ENCODE peak calls at places on chromosomes 3 and 15, in six cellular contexts. One of them, this sample, is unnamed. For H3K4me1, the result is how much of the 10 kb centered on the place peaks cover.

GRCh38 chr3:88595025-88595424 is 445.3 kb downstream of the C3orf38 start:
- DNase-seq in GM12878: no peak
- DNase-seq in A549: no peak
- DNase-seq in breast epithelium: no peak
- DNase-seq in body of pancreas: no peak
- DNase-seq in vagina: no peak
- DNase-seq in this sample: no peak

GRCh38 chr15:45641374-45641778 is 6.5 kb downstream of the SQOR start:
- DNase-seq in GM12878: no peak
- DNase-seq in A549: peak
- DNase-seq in breast epithelium: no peak
- DNase-seq in body of pancreas: peak
- DNase-seq in vagina: no peak
- DNase-seq in this sample: peak

GRCh38 chr15:92655178-92655995 is at the start of gene FAM174B:
- DNase-seq in GM12878: no peak
- DNase-seq in A549: peak
- DNase-seq in breast epithelium: no peak
- DNase-seq in body of pancreas: peak
- DNase-seq in vagina: no peak
- DNase-seq in this sample: peak

GRCh38 chr3:149527531-149528343 is 53.2 kb downstream of the TM4SF4 start:
- DNase-seq in GM12878: no peak
- DNase-seq in A549: peak
- DNase-seq in breast epithelium: no peak
- DNase-seq in body of pancreas: no peak
- DNase-seq in vagina: no peak
- DNase-seq in this sample: no peak

GRCh38 chr3:127572186-127572585 is 18.3 kb downstream of the TPRA1 start:
- DNase-seq in GM12878: no peak
- DNase-seq in A549: no peak
- DNase-seq in breast epithelium: no peak
- DNase-seq in body of pancreas: no peak
- DNase-seq in vagina: no peak
- DNase-seq in this sample: no peak

GRCh38 chr15:95208988-95209387 is 977.6 kb downstream of the MCTP2 start:
- DNase-seq in GM12878: no peak
- DNase-seq in A549: no peak
- DNase-seq in breast epithelium: no peak
- DNase-seq in body of pancreas: no peak
- DNase-seq in vagina: no peak
- DNase-seq in this sample: no peak

GRCh38 chr15:41610048-41610447 is 50.2 kb upstream of the MGA start:
- DNase-seq in GM12878: no peak
- DNase-seq in A549: no peak
- DNase-seq in breast epithelium: no peak
- DNase-seq in body of pancreas: no peak
- DNase-seq in vagina: no peak
- DNase-seq in this sample: no peak

GRCh38 chr15:65981837-65982696 is 112.8 kb downstream of the RAB11A start:
- DNase-seq in GM12878: no peak
- DNase-seq in A549: no peak
- DNase-seq in breast epithelium: no peak
- DNase-seq in body of pancreas: peak
- DNase-seq in vagina: no peak
- DNase-seq in this sample: peak

GRCh38 chr15:68052431-68052830 is 1.7 kb upstream of the PIAS1 start:
- DNase-seq in GM12878: no peak
- DNase-seq in A549: no peak
- DNase-seq in breast epithelium: no peak
- DNase-seq in body of pancreas: no peak
- DNase-seq in vagina: no peak
- DNase-seq in this sample: no peak

GRCh38 chr3:106130384-106131084 is 261.7 kb upstream of the CBLB start:
- DNase-seq in GM12878: no peak
- DNase-seq in A549: peak
- DNase-seq in breast epithelium: no peak
- DNase-seq in body of pancreas: no peak
- DNase-seq in vagina: no peak
- DNase-seq in this sample: no peak

GRCh38 chr15:23753248-23753647 is 66.1 kb upstream of the NDN start:
- DNase-seq in GM12878: no peak
- DNase-seq in A549: no peak
- DNase-seq in breast epithelium: no peak
- DNase-seq in body of pancreas: no peak
- DNase-seq in vagina: no peak
- DNase-seq in this sample: no peak

GRCh38 chr15:39242345-39242744 is 338.5 kb upstream of the THBS1 start:
- DNase-seq in GM12878: no peak
- DNase-seq in A549: no peak
- DNase-seq in breast epithelium: no peak
- DNase-seq in body of pancreas: peak
- DNase-seq in vagina: no peak
- DNase-seq in this sample: no peak

GRCh38 chr3:113297741-113298320 is 86.5 kb downstream of the BOC start:
- DNase-seq in GM12878: no peak
- DNase-seq in A549: no peak
- DNase-seq in breast epithelium: no peak
- DNase-seq in body of pancreas: no peak
- DNase-seq in vagina: no peak
- DNase-seq in this sample: no peak

GRCh38 chr15:63045438-63046278 is 3.1 kb downstream of the TPM1 start:
- DNase-seq in GM12878: no peak
- DNase-seq in A549: no peak
- DNase-seq in breast epithelium: no peak
- DNase-seq in body of pancreas: no peak
- DNase-seq in vagina: no peak
- DNase-seq in this sample: no peak

GRCh38 chr3:186021673-186022362 is 84.0 kb upstream of the TRA2B start:
- DNase-seq in GM12878: no peak
- DNase-seq in A549: peak
- DNase-seq in breast epithelium: no peak
- DNase-seq in body of pancreas: no peak
- DNase-seq in vagina: no peak
- DNase-seq in this sample: no peak

GRCh38 chr3:17942856-17943255 is 200.4 kb upstream of the TBC1D5 start:
- DNase-seq in GM12878: no peak
- DNase-seq in A549: no peak
- DNase-seq in breast epithelium: no peak
- DNase-seq in body of pancreas: no peak
- DNase-seq in vagina: no peak
- DNase-seq in this sample: no peak

DNA sequence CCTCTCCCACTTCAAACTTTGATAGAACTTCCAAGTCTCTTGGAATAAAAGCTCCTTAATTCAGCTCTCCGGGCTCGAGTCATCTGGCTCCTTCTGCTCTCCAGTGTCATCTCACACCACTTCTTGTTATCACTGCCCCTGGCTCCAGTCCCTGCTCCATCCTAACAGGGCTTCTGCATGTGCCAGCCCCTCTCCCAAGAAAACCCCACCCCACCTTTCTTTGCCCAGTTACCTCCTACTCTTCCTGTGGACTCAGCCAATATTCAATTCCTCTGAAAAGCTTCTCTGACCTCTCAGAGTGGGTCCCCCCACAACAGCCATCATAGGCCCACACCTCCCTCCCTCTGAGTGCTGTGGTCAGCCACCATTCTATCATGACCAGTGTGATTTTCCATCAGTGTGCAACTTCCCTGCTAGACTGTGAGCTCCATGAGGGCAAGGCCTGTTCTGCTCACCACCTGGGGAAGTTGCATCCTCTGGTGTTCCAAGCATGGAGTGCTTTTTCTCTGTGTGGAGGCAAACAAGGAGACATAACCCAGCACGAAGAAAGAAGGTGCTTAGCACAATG is 71.6 kb downstream of the ADCY5 start:
- DNase-seq in GM12878: no peak
- DNase-seq in A549: no peak
- DNase-seq in breast epithelium: peak
- DNase-seq in body of pancreas: no peak
- DNase-seq in vagina: no peak
- DNase-seq in this sample: peak
- H3K4me1 ChIP-seq in GM12878: under half
- H3K4me1 ChIP-seq in A549: under half
- H3K4me1 ChIP-seq in breast epithelium: under half
- H3K4me1 ChIP-seq in body of pancreas: under half
- H3K4me1 ChIP-seq in vagina: under half
- H3K4me1 ChIP-seq in this sample: under half

GRCh38 chr15:80971143-80971542 is 18.5 kb downstream of the MESD start:
- DNase-seq in GM12878: no peak
- DNase-seq in A549: no peak
- DNase-seq in breast epithelium: no peak
- DNase-seq in body of pancreas: no peak
- DNase-seq in vagina: no peak
- DNase-seq in this sample: no peak

GRCh38 chr15:80970658-80971057 is 19.0 kb downstream of the MESD start:
- DNase-seq in GM12878: no peak
- DNase-seq in A549: no peak
- DNase-seq in breast epithelium: no peak
- DNase-seq in body of pancreas: no peak
- DNase-seq in vagina: no peak
- DNase-seq in this sample: no peak

GRCh38 chr15:80967991-80968510 is 21.6 kb downstream of the MESD start:
- DNase-seq in GM12878: no peak
- DNase-seq in A549: no peak
- DNase-seq in breast epithelium: no peak
- DNase-seq in body of pancreas: no peak
- DNase-seq in vagina: no peak
- DNase-seq in this sample: no peak

GRCh38 chr15:80969316-80969715 is 20.3 kb downstream of the MESD start:
- DNase-seq in GM12878: no peak
- DNase-seq in A549: no peak
- DNase-seq in breast epithelium: no peak
- DNase-seq in body of pancreas: no peak
- DNase-seq in vagina: no peak
- DNase-seq in this sample: no peak

DNA sequence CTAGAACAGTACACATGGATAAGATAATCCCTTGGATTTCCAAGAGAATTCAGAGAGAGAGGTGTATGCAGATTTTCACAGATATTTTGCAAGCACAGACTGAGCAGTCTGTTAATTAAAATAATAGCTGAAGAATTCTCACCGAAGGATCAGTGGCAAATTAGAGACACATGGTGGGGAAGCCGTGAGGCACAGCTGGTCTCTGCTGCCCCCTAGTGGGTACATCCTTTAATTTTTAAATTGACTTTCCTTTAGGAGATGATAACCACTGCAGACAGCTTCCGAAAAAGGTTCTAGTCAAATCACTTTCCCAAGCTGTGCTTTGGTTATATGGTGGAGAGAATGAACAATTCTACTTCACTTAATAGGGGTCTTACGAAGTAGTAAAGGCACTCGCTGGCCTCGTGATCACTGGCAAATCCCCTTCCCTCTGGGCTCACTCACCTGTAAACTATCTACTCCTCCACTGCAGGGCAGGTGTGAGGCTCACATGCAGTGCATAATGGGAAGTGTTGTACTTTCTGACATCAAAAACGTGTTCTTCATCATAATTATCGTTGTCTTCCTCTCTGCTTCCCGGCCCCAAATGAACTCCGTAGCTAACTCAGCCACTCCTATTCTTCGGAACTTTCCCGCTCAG is 19.5 kb downstream of the MESD start:
- DNase-seq in GM12878: no peak
- DNase-seq in A549: peak
- DNase-seq in breast epithelium: peak
- DNase-seq in body of pancreas: peak
- DNase-seq in vagina: no peak
- DNase-seq in this sample: peak
- H3K4me3 ChIP-seq in GM12878: no peak
- H3K4me3 ChIP-seq in A549: no peak
- H3K4me3 ChIP-seq in breast epithelium: no peak
- H3K4me3 ChIP-seq in body of pancreas: no peak
- H3K4me3 ChIP-seq in vagina: no peak
- H3K4me3 ChIP-seq in this sample: no peak

DNA sequence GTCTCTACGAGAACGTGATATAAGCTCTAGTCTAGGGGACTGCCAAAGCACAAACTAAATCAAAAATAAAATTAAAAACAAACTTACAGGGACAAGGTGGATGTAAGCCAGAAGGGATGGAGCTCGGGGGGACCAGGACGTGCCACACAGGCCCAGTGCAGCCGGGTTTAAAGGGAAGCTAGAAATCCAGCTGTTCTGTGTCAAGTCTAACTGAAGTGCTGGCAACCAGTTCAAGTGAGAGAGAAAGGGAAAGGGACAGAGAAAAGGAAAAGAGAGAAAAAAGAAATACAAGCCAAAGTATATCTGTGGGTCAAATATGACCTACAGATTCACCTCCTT is 62.5 kb downstream of the CHSY1 start:
- DNase-seq in GM12878: no peak
- DNase-seq in A549: no peak
- DNase-seq in breast epithelium: no peak
- DNase-seq in body of pancreas: no peak
- DNase-seq in vagina: no peak
- DNase-seq in this sample: no peak
- TF ChIP-seq POLR2A in GM12878: no peak
- TF ChIP-seq POLR2A in A549: no peak
- TF ChIP-seq POLR2A in breast epithelium: no peak
- TF ChIP-seq POLR2A in body of pancreas: no peak
- TF ChIP-seq POLR2A in vagina: no peak
- TF ChIP-seq POLR2A in this sample: no peak

GRCh38 chr3:10396083-10396482 is 75.2 kb upstream of the SEC13 start:
- DNase-seq in GM12878: no peak
- DNase-seq in A549: no peak
- DNase-seq in breast epithelium: no peak
- DNase-seq in body of pancreas: no peak
- DNase-seq in vagina: no peak
- DNase-seq in this sample: no peak

GRCh38 chr3:10393514-10393913 is 72.6 kb upstream of the SEC13 start:
- DNase-seq in GM12878: no peak
- DNase-seq in A549: no peak
- DNase-seq in breast epithelium: no peak
- DNase-seq in body of pancreas: no peak
- DNase-seq in vagina: no peak
- DNase-seq in this sample: no peak

GRCh38 chr3:10395671-10396070 is 74.8 kb upstream of the SEC13 start:
- DNase-seq in GM12878: no peak
- DNase-seq in A549: no peak
- DNase-seq in breast epithelium: no peak
- DNase-seq in body of pancreas: no peak
- DNase-seq in vagina: no peak
- DNase-seq in this sample: peak

GRCh38 chr3:10395196-10395595 is 74.3 kb upstream of the SEC13 start:
- DNase-seq in GM12878: no peak
- DNase-seq in A549: no peak
- DNase-seq in breast epithelium: no peak
- DNase-seq in body of pancreas: no peak
- DNase-seq in vagina: no peak
- DNase-seq in this sample: no peak

DNA sequence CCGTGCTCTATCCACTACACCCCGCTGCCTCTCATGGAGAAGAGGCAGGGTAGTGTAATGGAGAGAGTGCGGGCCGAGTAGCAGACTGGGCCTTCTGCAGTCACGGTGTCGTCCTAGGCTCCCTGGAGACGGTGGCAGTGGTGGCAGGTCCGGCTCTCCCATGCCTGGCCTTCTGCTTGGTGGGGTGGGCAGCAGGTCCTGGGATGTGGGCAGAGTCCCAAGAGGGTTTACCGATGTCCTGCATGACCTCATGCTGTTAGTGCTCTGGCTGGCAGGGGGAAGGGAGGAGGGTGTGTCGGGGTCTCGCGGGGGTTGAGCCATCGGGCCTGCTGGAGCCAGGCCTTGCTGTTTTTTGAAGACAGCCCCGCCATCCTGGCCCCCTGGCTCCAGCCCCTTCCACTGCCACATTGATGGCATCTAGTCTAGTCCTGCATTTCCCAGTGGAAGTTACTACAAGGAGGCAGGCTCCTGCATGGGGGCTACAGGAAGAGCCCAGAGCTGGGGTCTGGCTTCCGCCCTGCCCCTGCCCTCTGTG is 73.6 kb upstream of the SEC13 start:
- DNase-seq in GM12878: no peak
- DNase-seq in A549: no peak
- DNase-seq in breast epithelium: no peak
- DNase-seq in body of pancreas: no peak
- DNase-seq in vagina: no peak
- DNase-seq in this sample: no peak
- H3K4me1 ChIP-seq in GM12878: under half
- H3K4me1 ChIP-seq in A549: under half
- H3K4me1 ChIP-seq in breast epithelium: under half
- H3K4me1 ChIP-seq in body of pancreas: under half
- H3K4me1 ChIP-seq in vagina: under half
- H3K4me1 ChIP-seq in this sample: under half